ENCODE peak calls at places on chromosomes 16 and 17, in four cellular contexts. B, U, A and Y are unnamed samples.
A peak's percentile ranks its signal among the peaks of the same experiment; 100 is the strongest.

GRCh38 chr17:66976379-66976663 is 11.8 kb downstream of the CACNG4 start:
- DNase-seq in B (no peak), U (no peak), A (no peak), Y (no peak)

GRCh38 chr16:85279874-85280545 is 167.7 kb upstream of the CIBAR2 start:
- DNase-seq in B (no peak), U (no peak), A (no peak), Y (no peak)

GRCh38 chr16:84054916-84055315 is 12.3 kb upstream of the SLC38A8 start:
- DNase-seq in B (no peak), U (no peak), A (no peak), Y (no peak)

GRCh38 chr17:72387487-72387886 is 266.7 kb downstream of the SOX9 start:
- DNase-seq in B (no peak), U (no peak), A (no peak), Y (no peak)

GRCh38 chr16:29226782-29227181 is 179.7 kb downstream of the NPIPB11 start:
- DNase-seq in B (no peak), U (no peak), A (no peak), Y (no peak)

GRCh38 chr16:75011634-75012307 is 12.9 kb downstream of the ZNRF1 start:
- DNase-seq in B (no peak), U (peak; percentile 25), A (no peak), Y (peak; percentile 52)

GRCh38 chr17:18182978-18183333 is 672 bp upstream of the ALKBH5 start:
- DNase-seq in B (peak; percentile 81), U (peak; percentile 63), A (peak; percentile 75), Y (no peak)

GRCh38 chr17:34892864-34893263 is 68.4 kb downstream of the CCT6B start:
- DNase-seq in B (no peak), U (no peak), A (no peak), Y (no peak)

GRCh38 chr17:75152971-75153853 is 1.1 kb downstream of the JPT1 start:
- DNase-seq in B (peak; percentile 57), U (no peak), A (peak; percentile 20), Y (no peak)

GRCh38 chr17:58317421-58318064 is 11.1 kb downstream of the TSPOAP1 start:
- DNase-seq in B (peak; percentile 78), U (no peak), A (peak; percentile 39), Y (no peak)